ENCODE peak calls at places on chromosomes 5 and 9, in nine cellular contexts. S is PC-9, O is GM23248, A is keratinocyte, G is fibroblast of lung, P is HepG2, N is K562, K is PC-3, W is A673. F is an unnamed sample.

GRCh38 chr5:155938051-155938450 is 388.9 kb upstream of the SGCD start:
- DNase-seq in W (no peak), P (no peak), A (no peak), G (no peak), S (no peak), N (no peak), K (no peak), O (no peak), F (no peak)

GRCh38 chr5:9062873-9063272 is 483.0 kb downstream of the SEMA5A start:
- DNase-seq in S (no peak), W (no peak), G (no peak), O (no peak), K (no peak), P (no peak), A (no peak), N (no peak), F (no peak)

GRCh38 chr5:173638631-173639030 is 22.2 kb upstream of the BOD1 start:
- DNase-seq in S (no peak), N (no peak), A (no peak), O (no peak), K (no peak), P (no peak), W (no peak), G (no peak), F (no peak)

GRCh38 chr5:166117062-166117743 is 2174.2 kb upstream of the WWC1 start:
- DNase-seq in P (no peak), W (no peak), S (no peak), O (no peak), K (no peak), A (no peak), G (no peak), N (no peak), F (no peak)

GRCh38 chr9:136958898-136959850 is 7.1 kb downstream of the LCN12 start:
- DNase-seq in P (no peak), G (no peak), O (no peak), W (no peak), N (no peak), A (no peak), K (no peak), S (no peak), F (no peak)

GRCh38 chr5:36158144-36158543 is 6.2 kb downstream of the SKP2 start:
- DNase-seq in P (no peak), G (peak), K (no peak), O (peak), A (no peak), N (no peak), W (peak), S (no peak), F (peak)

GRCh38 chr9:127540664-127541041 is 71.4 kb upstream of the STXBP1 start:
- DNase-seq in G (no peak), P (no peak), N (no peak), K (peak), O (no peak), A (no peak), S (peak), W (no peak), F (no peak)

GRCh38 chr5:151048526-151048925 is 28.1 kb downstream of the GPX3 start:
- DNase-seq in P (no peak), S (no peak), K (peak), W (no peak), G (no peak), O (peak), A (no peak), N (no peak), F (no peak)

GRCh38 chr5:106174903-106175302 is 1495.8 kb downstream of the EFNA5 start:
- DNase-seq in W (no peak), K (no peak), N (no peak), S (no peak), G (peak), A (no peak), O (no peak), P (no peak), F (no peak)

GRCh38 chr9:117411547-117411946 is 3.3 kb downstream of the ASTN2 start:
- DNase-seq in A (no peak), N (peak), G (peak), S (no peak), O (peak), W (peak), P (peak), K (peak), F (no peak)

GRCh38 chr5:93587919-93588585 is 5.0 kb downstream of the NR2F1 start:
- DNase-seq in O (no peak), P (no peak), N (no peak), W (no peak), A (no peak), K (no peak), S (no peak), G (peak), F (no peak)
- TF ChIP-seq EZH2 in O (no peak), P (no peak), N (no peak), W (no peak), A (peak), K (no peak), S (no peak), G (no peak), F (no peak)

GRCh38 chr5:134905246-134905996 is 490 bp downstream of the PCBD2 start:
- DNase-seq in K (peak), P (peak), O (peak), W (peak), G (peak), S (no peak), N (peak), A (no peak), F (peak)
- TF ChIP-seq EZH2 in K (no peak), P (no peak), O (no peak), W (no peak), G (no peak), S (no peak), N (no peak), A (no peak), F (no peak)

GRCh38 chr5:177328545-177329231 is 17.0 kb upstream of the MXD3 start:
- DNase-seq in O (no peak), G (no peak), N (no peak), S (no peak), A (no peak), W (no peak), K (no peak), P (no peak), F (no peak)
- TF ChIP-seq EZH2 in O (no peak), G (no peak), N (no peak), S (no peak), A (no peak), W (no peak), K (no peak), P (no peak), F (no peak)

GRCh38 chr9:130661461-130662098 is 2.8 kb upstream of the PRDM12 start:
- DNase-seq in K (no peak), G (no peak), S (no peak), W (no peak), N (no peak), A (no peak), P (no peak), O (no peak), F (no peak)
- TF ChIP-seq EZH2 in K (no peak), G (no peak), S (no peak), W (no peak), N (no peak), A (peak), P (peak), O (no peak), F (no peak)

GRCh38 chr5:161266954-161267353 is 279.6 kb downstream of the GABRB2 start:
- DNase-seq in K (no peak), W (no peak), A (no peak), G (no peak), S (no peak), O (no peak), N (no peak), P (no peak), F (no peak)
- TF ChIP-seq EZH2 in K (no peak), W (no peak), A (no peak), G (no peak), S (no peak), O (no peak), N (no peak), P (no peak), F (no peak)

DNA sequence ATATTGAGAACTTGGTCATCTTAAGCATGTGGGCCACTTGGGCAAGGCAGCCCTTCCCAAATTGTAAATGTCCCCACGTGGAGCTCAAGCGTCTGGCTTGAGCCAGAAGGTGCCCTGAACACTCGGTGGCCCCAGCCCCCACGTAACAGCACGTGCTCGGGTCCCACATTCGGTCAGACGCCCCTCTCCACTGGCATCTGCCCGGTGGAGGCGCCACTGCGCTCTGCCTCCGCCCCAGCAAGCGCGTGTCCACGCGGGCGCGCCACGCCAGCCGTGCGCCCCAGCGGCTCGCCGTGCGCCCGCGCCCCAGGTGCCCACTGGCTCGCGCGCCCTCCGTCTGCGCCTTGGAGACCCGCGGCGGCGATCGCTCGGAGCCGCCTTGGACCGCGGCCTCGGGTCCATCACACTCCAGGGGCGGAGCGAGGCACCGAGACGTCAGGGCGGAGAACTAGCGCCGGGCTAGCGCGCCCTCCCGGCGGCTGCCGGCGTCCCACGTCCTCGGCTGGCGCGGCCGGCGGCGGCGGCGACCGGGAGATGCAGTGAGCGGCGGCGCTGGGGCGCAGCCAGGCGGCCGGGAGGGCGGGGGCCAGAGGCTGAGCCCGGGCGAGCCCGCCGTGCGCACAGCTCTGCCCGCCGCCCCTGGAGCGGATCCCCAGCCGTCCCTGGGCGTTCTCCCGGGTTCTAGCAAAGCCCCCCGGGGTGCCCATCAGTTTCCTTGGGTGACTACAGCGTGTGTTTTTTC is at the start of gene PALM2AKAP2:
- DNase-seq in P (no peak), A (no peak), N (peak), W (peak), G (peak), S (peak), O (peak), K (peak), F (no peak)
- TF ChIP-seq EZH2 in P (no peak), A (no peak), N (no peak), W (no peak), G (no peak), S (no peak), O (no peak), K (no peak), F (no peak)

GRCh38 chr9:77021289-77021927 is 2.0 kb downstream of the FOXB2 start:
- DNase-seq in N (no peak), A (no peak), S (no peak), K (no peak), O (no peak), W (no peak), P (no peak), G (no peak), F (no peak)

GRCh38 chr9:77021928-77022782 is 2.7 kb downstream of the FOXB2 start:
- DNase-seq in P (no peak), K (no peak), W (no peak), S (no peak), A (no peak), G (no peak), O (no peak), N (no peak), F (no peak)

GRCh38 chr9:77025146-77025545 is 5.7 kb downstream of the FOXB2 start:
- DNase-seq in S (no peak), G (no peak), A (peak), N (no peak), W (no peak), P (no peak), K (no peak), O (no peak), F (no peak)

GRCh38 chr9:77023726-77024125 is 4.3 kb downstream of the FOXB2 start:
- DNase-seq in S (no peak), O (no peak), K (no peak), N (no peak), W (no peak), G (no peak), P (no peak), A (no peak), F (no peak)

DNA sequence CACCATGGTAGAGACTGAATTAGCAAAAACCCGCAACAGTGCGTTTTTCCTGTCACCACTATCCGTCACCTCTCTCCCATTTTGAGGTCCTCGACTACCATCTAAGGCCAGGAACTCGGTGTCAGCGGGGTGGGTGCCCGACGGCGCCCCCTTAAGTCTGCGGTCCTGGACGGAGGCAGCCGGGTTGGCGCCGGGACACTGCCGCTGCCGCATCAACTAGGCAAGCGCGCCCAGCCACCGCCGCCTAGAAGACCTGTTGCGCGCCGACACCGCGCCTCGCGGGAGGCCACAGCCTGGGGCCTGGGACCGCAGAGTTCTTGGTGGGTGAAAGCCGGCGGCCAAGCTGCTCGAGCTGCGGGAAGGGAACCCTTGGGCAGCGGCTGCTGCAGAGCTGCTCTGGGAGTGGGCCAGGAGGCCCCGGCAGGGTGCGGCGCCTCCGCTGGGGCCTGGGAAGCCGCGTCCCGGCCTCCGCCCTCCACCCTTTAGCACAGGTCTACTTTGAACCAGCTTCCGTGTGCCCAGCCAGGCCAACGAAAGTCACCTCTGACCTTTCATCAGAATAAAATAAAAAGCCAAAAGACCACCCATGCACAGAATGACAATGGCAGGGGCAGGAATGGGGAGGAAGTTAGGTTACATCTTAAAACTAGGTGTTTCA is 3.5 kb downstream of the FOXB2 start:
- DNase-seq in N (no peak), A (no peak), S (no peak), P (no peak), W (no peak), O (no peak), G (no peak), K (no peak), F (no peak)
- TF ChIP-seq EZH2 in N (no peak), A (no peak), S (no peak), P (peak), W (peak), O (no peak), G (peak), K (no peak), F (peak)

GRCh38 chr5:1666812-1667588 is 132.6 kb downstream of the MRPL36 start:
- DNase-seq in N (peak), G (no peak), A (no peak), K (peak), O (peak), P (no peak), W (peak), S (peak), F (no peak)
- TF ChIP-seq EZH2 in N (no peak), G (no peak), A (peak), K (no peak), O (peak), P (no peak), W (no peak), S (no peak), F (no peak)